ENCODE peak calls at places on chromosomes 3 and 15, in seven cellular contexts. S, M, T, C, W, L and Y are unnamed samples.
A peak's percentile ranks its signal among the peaks of the same experiment; 100 is the strongest.

GRCh38 chr15:50953302-50953701 is 44.8 kb downstream of the AP4E1 start:
- DNase-seq in S (peak; percentile 5), M (peak; percentile 79), T (no peak), C (no peak), W (no peak), L (no peak), Y (peak; percentile 61)

GRCh38 chr3:100496711-100497261 is 4.4 kb downstream of the TMEM45A start:
- DNase-seq in S (peak; percentile 56), M (peak; percentile 42), T (no peak), C (no peak), W (no peak), L (no peak), Y (no peak)

GRCh38 chr3:48564022-48564421 is 441 bp upstream of the UCN2 start:
- DNase-seq in S (peak; percentile 51), M (peak; percentile 56), T (no peak), C (peak; percentile 76), W (no peak), L (no peak), Y (no peak)

GRCh38 chr3:169044341-169045113 is 619.0 kb downstream of the MECOM start:
- DNase-seq in S (peak; percentile 45), M (peak; percentile 92), T (no peak), C (no peak), W (no peak), L (no peak), Y (peak; percentile 52)

GRCh38 chr15:89136818-89137772 is 48.8 kb downstream of the ABHD2 start:
- DNase-seq in S (no peak), M (no peak), T (no peak), C (peak; percentile 77), W (no peak), L (peak; percentile 59), Y (no peak)

GRCh38 chr15:41882689-41883483 is 11.0 kb downstream of the SPTBN5 start:
- DNase-seq in S (no peak), M (peak; percentile 34), T (no peak), C (no peak), W (no peak), L (no peak), Y (no peak)

GRCh38 chr3:190591080-190591479 is 77.2 kb downstream of the IL1RAP start:
- DNase-seq in S (no peak), M (no peak), T (no peak), C (no peak), W (no peak), L (no peak), Y (no peak)

GRCh38 chr15:96230557-96231181 is 99.8 kb upstream of the NR2F2 start:
- DNase-seq in S (peak; percentile 27), M (peak; percentile 96), T (no peak), C (no peak), W (no peak), L (no peak), Y (peak; percentile 25)

GRCh38 chr15:49387471-49387870 is 35.6 kb upstream of the FGF7 start:
- DNase-seq in S (no peak), M (no peak), T (no peak), C (no peak), W (no peak), L (no peak), Y (no peak)

GRCh38 chr15:74917676-74918075 is 11.0 kb upstream of the FAM219B start:
- DNase-seq in S (no peak), M (no peak), T (no peak), C (no peak), W (no peak), L (no peak), Y (no peak)

GRCh38 chr3:141129049-141130038 is 78.2 kb downstream of the SPSB4 start:
- DNase-seq in S (no peak), M (no peak), T (no peak), C (no peak), W (no peak), L (no peak), Y (no peak)

GRCh38 chr3:115503386-115503785 is 119.9 kb upstream of the GAP43 start:
- DNase-seq in S (no peak), M (no peak), T (no peak), C (no peak), W (no peak), L (no peak), Y (no peak)

GRCh38 chr3:171398343-171398742 is 61.9 kb downstream of the TNIK start:
- DNase-seq in S (no peak), M (no peak), T (no peak), C (no peak), W (no peak), L (no peak), Y (no peak)

GRCh38 chr15:75201609-75202250 is at the start of gene C15orf39:
- DNase-seq in S (peak; percentile 27), M (peak; percentile 36), T (peak; percentile 70), C (peak; percentile 84), W (peak; percentile 92), L (peak; percentile 74), Y (no peak)

GRCh38 chr15:91445701-91446100 is 345.6 kb downstream of the SV2B start:
- DNase-seq in S (no peak), M (peak; percentile 55), T (no peak), C (no peak), W (no peak), L (no peak), Y (no peak)

GRCh38 chr15:78642341-78642740 is 1.3 kb upstream of the CHRNB4 start:
- DNase-seq in S (no peak), M (no peak), T (no peak), C (no peak), W (no peak), L (no peak), Y (no peak)
- H3K4me3 ChIP-seq in S (no peak overlapping the region), M (no peak overlapping the region), T (no peak overlapping the region), C (no peak overlapping the region), W (no peak overlapping the region), L (no peak overlapping the region), Y (no peak overlapping the region)

DNA sequence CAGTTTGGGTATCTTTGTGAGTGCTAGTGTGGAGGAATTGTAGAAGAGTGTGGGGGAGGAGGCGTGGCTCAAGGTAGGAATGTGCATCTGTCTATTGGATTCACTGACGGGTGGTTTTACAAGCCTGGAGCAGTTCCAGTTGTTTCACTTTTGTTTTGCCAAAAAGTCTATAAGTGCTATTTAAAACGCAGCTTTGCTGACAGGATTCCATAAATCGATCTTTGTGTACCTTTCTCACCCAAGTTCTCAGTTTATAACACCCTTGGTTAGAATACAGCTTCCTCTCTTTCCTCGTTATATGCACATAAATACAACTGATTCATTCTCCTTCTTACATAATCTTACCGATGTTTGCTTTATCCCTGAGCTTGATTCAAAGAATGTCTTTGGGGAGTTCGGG is 123.2 kb upstream of the UBE2E2 start:
- DNase-seq in S (no peak), M (peak; percentile 55), T (no peak), C (no peak), W (no peak), L (no peak), Y (no peak)
- H3K4me3 ChIP-seq in S (no peak overlapping the region), M (peak overlapping the region; percentile 8), T (no peak overlapping the region), C (peak overlapping the region; percentile 28), W (no peak overlapping the region), L (no peak overlapping the region), Y (no peak overlapping the region)

GRCh38 chr3:120057626-120058025 is 36.6 kb downstream of the GSK3B start:
- DNase-seq in S (no peak), M (no peak), T (no peak), C (no peak), W (no peak), L (no peak), Y (no peak)
- H3K4me3 ChIP-seq in S (no peak overlapping the region), M (no peak overlapping the region), T (no peak overlapping the region), C (no peak overlapping the region), W (no peak overlapping the region), L (no peak overlapping the region), Y (no peak overlapping the region)

DNA sequence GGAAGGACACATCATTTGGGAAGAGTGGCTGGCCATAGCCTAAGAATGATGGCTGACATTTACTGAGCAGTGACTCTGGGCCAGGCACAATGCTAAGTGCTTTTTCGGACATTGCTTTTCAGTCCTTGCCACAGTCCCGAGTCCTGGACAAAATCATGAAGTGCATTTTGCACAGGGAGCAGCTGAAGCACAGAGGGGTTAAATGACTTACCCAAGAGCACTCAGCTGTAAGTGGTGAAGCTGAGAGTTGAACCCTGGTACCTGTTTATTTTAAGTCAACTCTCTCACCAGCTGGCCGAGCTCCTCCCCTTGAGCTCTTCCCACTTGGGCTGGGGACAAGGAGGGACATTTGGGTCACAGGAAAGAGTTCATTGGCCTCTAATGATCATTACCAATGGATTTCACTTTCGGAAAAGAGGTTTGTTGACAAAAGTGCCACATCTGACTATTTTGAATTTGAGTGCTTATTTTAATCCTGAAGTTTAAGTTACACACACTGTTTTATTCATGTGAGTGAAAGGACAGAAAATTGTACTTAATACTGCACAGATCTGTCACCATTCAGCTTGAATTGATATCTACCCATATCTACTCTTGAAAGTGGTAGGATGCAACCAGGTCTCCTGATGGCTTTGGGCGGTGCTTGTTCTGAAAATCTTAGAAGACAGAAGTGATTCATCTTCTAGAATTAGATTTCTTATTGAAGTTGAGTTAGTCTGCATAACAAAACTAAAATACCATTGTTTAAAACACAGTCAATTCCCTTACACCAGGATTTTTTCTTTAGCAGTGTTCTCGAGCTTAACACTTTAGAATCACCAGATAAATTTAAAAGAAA is 368.7 kb upstream of the PROK2 start:
- DNase-seq in S (no peak), M (no peak), T (no peak), C (no peak), W (no peak), L (no peak), Y (no peak)
- H3K4me3 ChIP-seq in S (peak overlapping the region; percentile 49), M (no peak overlapping the region), T (no peak overlapping the region), C (no peak overlapping the region), W (no peak overlapping the region), L (no peak overlapping the region), Y (peak overlapping the region; percentile 30)

GRCh38 chr15:101193063-101193712 is 58.7 kb downstream of the CHSY1 start:
- DNase-seq in S (no peak), M (no peak), T (no peak), C (no peak), W (peak; percentile 80), L (peak; percentile 66), Y (peak; percentile 67)
- H3K4me3 ChIP-seq in S (no peak overlapping the region), M (no peak overlapping the region), T (no peak overlapping the region), C (no peak overlapping the region), W (no peak overlapping the region), L (peak overlapping the region; percentile 32), Y (peak overlapping the region; percentile 7)

GRCh38 chr3:31536417-31536991 is 3.8 kb downstream of the STT3B start:
- DNase-seq in S (no peak), M (no peak), T (no peak), C (no peak), W (no peak), L (no peak), Y (no peak)
- H3K4me3 ChIP-seq in S (no peak overlapping the region), M (no peak overlapping the region), T (peak overlapping the region; percentile 71), C (no peak overlapping the region), W (no peak overlapping the region), L (no peak overlapping the region), Y (no peak overlapping the region)